ENCODE peak calls at places on chromosomes 1 and 21, in seven cellular contexts. X, T, P, M, U, C and W are unnamed samples.

GRCh38 chr1:167472729-167473529 is 45.4 kb downstream of the CD247 start:
- DNase-seq in X (no peak), M (no peak), C (no peak), T (no peak), P (no peak), U (no peak), W (no peak)

GRCh38 chr1:48793863-48794262 is 17.2 kb upstream of the BEND5 start:
- DNase-seq in M (no peak), T (no peak), C (no peak), P (peak), X (no peak), U (no peak), W (no peak)

GRCh38 chr1:47317841-47318240 is 3.9 kb upstream of the STIL start:
- DNase-seq in X (no peak), P (no peak), M (no peak), C (peak), U (no peak), T (no peak), W (no peak)

GRCh38 chr1:98410082-98410481 is 251.4 kb upstream of the SNX7 start:
- DNase-seq in M (no peak), C (no peak), T (no peak), U (no peak), P (no peak), X (no peak), W (no peak)

GRCh38 chr1:60573726-60574409 is 500.3 kb upstream of the C1orf87 start:
- DNase-seq in T (no peak), P (no peak), X (no peak), U (peak), C (no peak), M (no peak), W (no peak)

GRCh38 chr1:2786329-2787162 is 14.9 kb downstream of the TTC34 start:
- DNase-seq in C (no peak), T (peak), U (no peak), X (no peak), M (peak), P (peak), W (no peak)

GRCh38 chr1:7690496-7691182 is 80.5 kb upstream of the VAMP3 start:
- DNase-seq in X (no peak), U (no peak), P (no peak), T (no peak), C (no peak), M (no peak), W (no peak)

GRCh38 chr1:67735806-67736627 is 51.0 kb downstream of the GADD45A start:
- DNase-seq in X (peak), M (no peak), T (peak), U (peak), P (peak), C (peak), W (no peak)

GRCh38 chr1:39275836-39276507 is 71.5 kb downstream of the MACF1 start:
- DNase-seq in U (no peak), M (no peak), C (no peak), T (no peak), X (no peak), P (no peak), W (no peak)

GRCh38 chr1:62436039-62436465 is 797 bp upstream of the USP1 start:
- DNase-seq in T (peak), U (no peak), X (no peak), C (no peak), M (peak), P (no peak), W (peak)

GRCh38 chr21:31052489-31053142 is 14.3 kb upstream of the KRTAP19-8 start:
- DNase-seq in C (no peak), X (no peak), P (no peak), U (no peak), M (no peak), T (no peak), W (no peak)

GRCh38 chr1:31396633-31397351 is 16.2 kb upstream of the SERINC2 start:
- DNase-seq in U (peak), T (no peak), M (peak), C (peak), X (no peak), P (no peak), W (no peak)

GRCh38 chr1:162987866-162988265 is 81.3 kb upstream of the RGS4 start:
- DNase-seq in P (no peak), U (peak), C (no peak), M (no peak), T (no peak), X (no peak), W (no peak)

GRCh38 chr1:188188317-188188716 is 1359.6 kb downstream of the PLA2G4A start:
- DNase-seq in M (no peak), T (no peak), X (no peak), P (no peak), C (no peak), U (no peak), W (no peak)

GRCh38 chr1:116934586-116935207 is 25.0 kb downstream of the PTGFRN start:
- DNase-seq in M (no peak), C (no peak), T (no peak), P (peak), X (no peak), U (no peak), W (no peak)
- TF ChIP-seq CTCF in M (peak), C (peak), T (no peak), P (peak), X (no peak), U (no peak), W (peak)

GRCh38 chr21:42411891-42412635 is 8.4 kb downstream of the UBASH3A start:
- DNase-seq in C (no peak), U (no peak), X (no peak), T (no peak), P (no peak), M (no peak), W (no peak)

GRCh38 chr21:42412636-42412933 is 8.9 kb downstream of the UBASH3A start:
- DNase-seq in M (no peak), X (no peak), P (no peak), C (no peak), U (no peak), T (no peak), W (no peak)

GRCh38 chr21:42413093-42413492 is 9.4 kb downstream of the UBASH3A start:
- DNase-seq in U (no peak), M (no peak), X (no peak), P (no peak), T (no peak), C (no peak), W (no peak)

GRCh38 chr21:42409366-42409765 is 5.7 kb downstream of the UBASH3A start:
- DNase-seq in M (no peak), C (no peak), T (no peak), P (no peak), X (no peak), U (no peak), W (no peak)

GRCh38 chr21:42411197-42411869 is 7.6 kb downstream of the UBASH3A start:
- DNase-seq in X (no peak), C (no peak), U (no peak), M (peak), T (no peak), P (no peak), W (no peak)
- TF ChIP-seq CTCF in X (no peak), C (no peak), U (no peak), M (no peak), T (no peak), P (no peak), W (peak)

GRCh38 chr1:36083635-36084501 is at the start of gene TEKT2:
- DNase-seq in X (peak), P (no peak), C (no peak), M (peak), T (no peak), U (no peak), W (peak)
- TF ChIP-seq CTCF in X (no peak), P (no peak), C (no peak), M (no peak), T (no peak), U (no peak), W (peak)

GRCh38 chr21:23017989-23018388 is 2019.8 kb downstream of the NCAM2 start:
- DNase-seq in C (no peak), P (no peak), M (no peak), X (no peak), T (no peak), U (no peak), W (no peak)

GRCh38 chr21:23014021-23014420 is 2015.8 kb downstream of the NCAM2 start:
- DNase-seq in X (no peak), U (no peak), P (no peak), C (no peak), M (no peak), T (no peak), W (no peak)

GRCh38 chr21:23020969-23021368 is 2022.8 kb downstream of the NCAM2 start:
- DNase-seq in P (no peak), M (no peak), U (no peak), T (no peak), X (no peak), C (no peak), W (no peak)

GRCh38 chr21:23021481-23021880 is 2023.3 kb downstream of the NCAM2 start:
- DNase-seq in M (no peak), X (no peak), U (no peak), P (no peak), T (no peak), C (no peak), W (no peak)

GRCh38 chr21:23016617-23017016 is 2018.4 kb downstream of the NCAM2 start:
- DNase-seq in C (no peak), M (peak), T (no peak), U (no peak), X (peak), P (no peak), W (no peak)
- TF ChIP-seq CTCF in C (no peak), M (no peak), T (no peak), U (no peak), X (peak), P (no peak), W (peak)

GRCh38 chr1:156021954-156022353 is 1.2 kb upstream of the SSR2 start:
- DNase-seq in P (no peak), M (no peak), U (no peak), X (no peak), T (no peak), C (no peak), W (no peak)

GRCh38 chr1:156021087-156021416 is 301 bp upstream of the SSR2 start:
- DNase-seq in T (no peak), U (no peak), X (no peak), M (no peak), C (no peak), P (no peak), W (no peak)

GRCh38 chr1:156020293-156021086 is at the start of gene SSR2:
- DNase-seq in T (peak), U (peak), C (peak), P (peak), X (peak), M (peak), W (peak)

GRCh38 chr1:156026588-156026987 is 5.8 kb upstream of the SSR2 start:
- DNase-seq in C (no peak), M (no peak), X (no peak), P (no peak), T (no peak), U (no peak), W (no peak)

GRCh38 chr1:156025873-156026272 is 5.1 kb upstream of the SSR2 start:
- DNase-seq in C (no peak), P (peak), U (no peak), T (no peak), M (peak), X (no peak), W (peak)
- TF ChIP-seq CTCF in C (peak), P (peak), U (peak), T (no peak), M (no peak), X (peak), W (peak)

GRCh38 chr21:27421654-27422053 is 454.8 kb upstream of the ADAMTS5 start:
- DNase-seq in P (no peak), X (no peak), U (no peak), C (no peak), T (no peak), M (no peak), W (no peak)
- TF ChIP-seq CTCF in P (no peak), X (no peak), U (no peak), C (no peak), T (no peak), M (no peak), W (no peak)

DNA sequence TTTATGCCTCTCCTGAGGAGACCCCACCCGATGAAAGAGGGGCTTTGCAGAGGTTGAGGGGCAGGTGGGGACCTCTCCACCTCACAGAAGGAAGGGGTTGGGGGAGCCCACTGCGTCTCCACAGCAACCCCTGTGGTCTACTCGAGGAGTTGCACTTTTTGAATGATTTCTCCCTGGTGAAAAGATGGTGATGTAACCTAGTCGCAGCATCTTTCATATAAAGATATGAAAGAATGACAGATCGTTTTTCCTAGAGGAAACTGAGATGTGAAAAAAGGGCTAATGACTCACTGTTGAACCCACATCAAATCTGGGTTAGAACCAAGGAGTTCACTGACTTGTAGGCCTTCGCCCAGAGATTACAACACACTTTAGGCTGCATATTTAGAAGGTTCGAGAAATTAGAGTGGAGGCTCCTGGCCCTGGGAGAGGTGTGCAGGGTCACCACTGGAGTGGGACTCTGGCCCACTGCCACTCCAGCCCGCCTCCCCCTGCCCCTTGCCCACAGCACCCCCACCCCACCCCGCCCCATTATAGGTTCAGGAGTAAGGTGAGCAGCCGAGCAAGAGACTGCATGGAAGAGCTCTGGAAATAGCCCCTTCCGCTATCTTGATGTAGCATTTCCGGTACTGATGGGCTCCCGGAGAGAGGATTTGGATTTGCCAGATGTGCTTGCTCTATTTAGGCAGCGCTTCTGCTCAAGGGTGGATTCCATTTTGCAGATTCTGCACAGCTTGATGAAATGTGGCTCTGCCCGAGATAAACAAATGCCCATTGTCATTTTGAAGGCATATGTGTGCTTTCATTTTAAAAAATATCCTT is 6.7 kb downstream of the TGFB2 start:
- DNase-seq in T (no peak), X (no peak), C (no peak), P (peak), U (no peak), M (peak), W (no peak)
- TF ChIP-seq CTCF in T (no peak), X (peak), C (peak), P (peak), U (no peak), M (peak), W (no peak)